ENCODE peak calls at places on chromosomes 11 and 22, in seven cellular contexts. C is spleen, Y is fibroblast of mammary gland, G is neural progenitor cell, S is fibroblast of pulmonary artery, H is fibroblast of lung, K is heart left ventricle. I is an unnamed sample.

GRCh38 chr11:13118194-13118593 is 109.1 kb downstream of the RASSF10 start:
- DNase-seq in C (no peak), Y (peak; percentile 93), G (no peak), S (peak; percentile 89), H (peak; percentile 81), K (no peak), I (peak; percentile 85)

GRCh38 chr11:126716456-126717083 is 284.0 kb downstream of the KIRREL3 start:
- DNase-seq in C (no peak), Y (peak; percentile 42), G (peak; percentile 61), S (peak; percentile 37), H (peak; percentile 13), K (no peak), I (peak; percentile 36)

GRCh38 chr22:27868738-27869282 is 50.2 kb downstream of the PITPNB start:
- DNase-seq in C (no peak), Y (no peak), G (no peak), S (no peak), H (no peak), K (no peak), I (no peak)

GRCh38 chr11:129803533-129803932 is 12.1 kb upstream of the TMEM45B start:
- DNase-seq in C (no peak), Y (no peak), G (no peak), S (no peak), H (no peak), K (no peak), I (no peak)

GRCh38 chr11:128179049-128179448 is 408.3 kb downstream of the ETS1 start:
- DNase-seq in C (no peak), Y (peak; percentile 51), G (no peak), S (no peak), H (peak; percentile 59), K (no peak), I (no peak)

GRCh38 chr11:10452211-10452767 is 2.8 kb upstream of the AMPD3 start:
- DNase-seq in C (no peak), Y (no peak), G (no peak), S (no peak), H (no peak), K (no peak), I (no peak)

GRCh38 chr11:131486100-131486499 is 115.7 kb downstream of the NTM start:
- DNase-seq in C (no peak), Y (no peak), G (no peak), S (no peak), H (no peak), K (no peak), I (peak; percentile 53)

GRCh38 chr22:33492210-33492651 is 428.0 kb downstream of the LARGE1 start:
- DNase-seq in C (no peak), Y (no peak), G (peak; percentile 25), S (peak; percentile 2), H (no peak), K (no peak), I (no peak)

GRCh38 chr11:43419460-43419859 is 60.7 kb downstream of the TTC17 start:
- DNase-seq in C (no peak), Y (peak; percentile 52), G (peak; percentile 21), S (peak; percentile 62), H (peak; percentile 67), K (no peak), I (peak; percentile 34)

GRCh38 chr11:15603208-15603607 is 488.5 kb downstream of the INSC start:
- DNase-seq in C (no peak), Y (no peak), G (no peak), S (no peak), H (no peak), K (peak; percentile 56), I (no peak)

GRCh38 chr11:78541537-78541936 is 33.1 kb downstream of the NARS2 start:
- DNase-seq in C (no peak), Y (no peak), G (no peak), S (no peak), H (no peak), K (no peak), I (no peak)
- H3K4me3 ChIP-seq in C (no peak overlapping the region), Y (no peak overlapping the region), G (no peak overlapping the region), S (no peak overlapping the region), H (no peak overlapping the region), K (no peak overlapping the region), I (no peak overlapping the region)

GRCh38 chr22:46537221-46537945 is at the start of gene CELSR1:
- DNase-seq in C (no peak), Y (no peak), G (peak; percentile 87), S (peak; percentile 22), H (no peak), K (no peak), I (no peak)

GRCh38 chr22:46537946-46538815 is 761 bp upstream of the CELSR1 start:
- DNase-seq in C (no peak), Y (peak; percentile 17), G (peak; percentile 79), S (peak; percentile 40), H (peak; percentile 20), K (no peak), I (peak; percentile 34)

GRCh38 chr22:46538816-46539163 is 1.4 kb upstream of the CELSR1 start:
- DNase-seq in C (no peak), Y (peak; percentile 61), G (no peak), S (peak; percentile 42), H (no peak), K (no peak), I (peak; percentile 38)

GRCh38 chr22:46541536-46541935 is 4.1 kb upstream of the CELSR1 start:
- DNase-seq in C (no peak), Y (no peak), G (no peak), S (no peak), H (no peak), K (no peak), I (no peak)

GRCh38 chr22:46539169-46539568 is 1.7 kb upstream of the CELSR1 start:
- DNase-seq in C (no peak), Y (no peak), G (no peak), S (no peak), H (no peak), K (no peak), I (no peak)
- H3K4me3 ChIP-seq in C (no peak overlapping the region), Y (no peak overlapping the region), G (peak overlapping the region; percentile 88), S (no peak overlapping the region), H (no peak overlapping the region), K (peak overlapping the region; percentile 56), I (peak overlapping the region; percentile 53)

DNA sequence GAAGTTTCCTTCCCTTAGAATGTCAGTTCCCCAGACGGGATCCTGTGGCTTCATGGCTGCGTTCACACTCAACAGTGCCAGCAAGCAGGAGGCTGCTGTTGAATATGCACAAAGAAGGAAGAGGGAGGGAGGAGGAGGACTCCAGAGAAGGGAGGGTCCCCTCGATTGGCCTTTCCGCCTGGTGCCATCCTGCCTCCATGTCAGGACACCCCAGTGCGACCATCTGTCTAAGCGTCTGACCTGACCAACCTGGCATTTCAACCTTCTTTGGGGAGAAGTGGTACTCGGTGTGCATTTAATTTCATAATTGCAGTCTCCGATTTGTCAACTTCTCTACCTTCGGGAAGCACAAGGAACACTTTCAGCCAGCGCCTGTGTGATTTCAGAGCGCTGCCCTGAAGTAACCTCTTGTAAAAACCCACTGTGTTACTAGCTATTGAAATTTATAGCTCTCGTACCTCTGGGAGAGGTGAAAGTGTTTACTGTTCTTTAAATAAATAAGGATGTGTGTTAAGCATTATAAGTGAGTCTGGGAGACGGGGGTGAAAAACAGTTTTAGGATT is 1491.9 kb downstream of the TBC1D22A start:
- DNase-seq in C (peak; percentile 40), Y (no peak), G (no peak), S (no peak), H (no peak), K (no peak), I (no peak)
- H3K4me3 ChIP-seq in C (no peak overlapping the region), Y (no peak overlapping the region), G (no peak overlapping the region), S (no peak overlapping the region), H (no peak overlapping the region), K (no peak overlapping the region), I (no peak overlapping the region)

GRCh38 chr22:19766235-19766505 is 5.6 kb downstream of the TBX1 start:
- DNase-seq in C (no peak), Y (no peak), G (peak; percentile 68), S (no peak), H (no peak), K (no peak), I (no peak)
- H3K4me3 ChIP-seq in C (peak overlapping the region; percentile 48), Y (no peak overlapping the region), G (peak overlapping the region; percentile 27), S (no peak overlapping the region), H (no peak overlapping the region), K (peak overlapping the region; percentile 57), I (no peak overlapping the region)

GRCh38 chr11:73762732-73763131 is 1.9 kb upstream of the RAB6A start:
- DNase-seq in C (no peak), Y (no peak), G (no peak), S (no peak), H (no peak), K (no peak), I (no peak)

GRCh38 chr11:73759520-73760065 is 1.3 kb downstream of the RAB6A start:
- DNase-seq in C (no peak), Y (peak; percentile 32), G (no peak), S (peak; percentile 39), H (peak; percentile 21), K (no peak), I (no peak)

GRCh38 chr11:73760680-73761402 is at the start of gene RAB6A:
- DNase-seq in C (peak; percentile 100), Y (peak; percentile 99), G (peak; percentile 99), S (peak; percentile 100), H (peak; percentile 100), K (peak; percentile 100), I (peak; percentile 100)

GRCh38 chr11:73760066-73760679 is 701 bp downstream of the RAB6A start:
- DNase-seq in C (no peak), Y (peak; percentile 25), G (peak; percentile 55), S (peak; percentile 44), H (peak; percentile 50), K (peak; percentile 59), I (no peak)

DNA sequence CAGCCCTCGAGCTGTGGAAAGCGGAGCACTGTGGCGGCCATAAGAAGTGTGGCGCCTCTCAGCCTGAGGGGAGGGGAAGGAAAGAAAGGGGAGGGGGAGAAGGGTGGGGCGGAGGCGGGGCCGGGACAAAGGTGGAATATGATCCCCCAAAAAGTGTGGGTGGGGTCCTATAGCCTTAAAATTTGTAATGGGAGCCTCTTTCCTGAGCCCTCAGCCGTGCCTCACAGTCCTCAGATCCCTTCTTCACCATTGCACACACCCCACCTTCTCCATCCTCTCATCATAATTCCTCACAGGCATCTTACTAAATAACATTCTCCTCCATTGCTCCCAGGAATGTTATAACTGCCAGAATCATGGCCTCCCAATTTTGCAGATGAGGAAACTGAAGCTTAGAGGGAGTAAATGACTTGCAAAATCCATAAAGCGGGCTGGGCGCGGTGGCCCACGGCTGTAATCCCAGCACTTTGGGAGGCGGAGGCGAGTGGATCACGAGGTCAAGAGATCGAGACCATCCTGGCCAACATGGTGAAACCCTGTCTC is 600 bp upstream of the RAB6A start:
- DNase-seq in C (peak; percentile 83), Y (no peak), G (no peak), S (no peak), H (no peak), K (peak; percentile 33), I (no peak)
- H3K4me3 ChIP-seq in C (peak overlapping the region; percentile 94), Y (peak overlapping the region; percentile 40), G (peak overlapping the region; percentile 90), S (peak overlapping the region; percentile 40), H (peak overlapping the region; percentile 22), K (peak overlapping the region; percentile 80), I (peak overlapping the region; percentile 45)

I was measured in brain microvascular endothelial cell.